ENCODE peak calls at places on chromosome 18, in seven cellular contexts. H is neural progenitor cell; Q is central memory CD4-positive, alpha-beta T cell; I is KG1; G is NCI-H2081; W is chondrocyte; K is astrocyte of the spinal cord. A is an unnamed sample.

GRCh38 chr18:25350561-25351201 is 1.3 kb downstream of the ZNF521 start:
- DNase-seq in W (no peak), G (peak; percentile 33), H (peak; percentile 74), I (no peak), Q (no peak), K (peak; percentile 56), A (peak; percentile 74)

GRCh38 chr18:48872234-48873145 is 78.3 kb downstream of the SMAD7 start:
- DNase-seq in Q (no peak), G (peak; percentile 9), K (peak; percentile 39), H (no peak), W (peak; percentile 87), I (no peak), A (peak; percentile 42)

GRCh38 chr18:78776706-78777105 is 202.9 kb upstream of the SALL3 start:
- DNase-seq in Q (no peak), W (no peak), G (peak; percentile 48), K (no peak), H (no peak), I (no peak), A (no peak)

GRCh38 chr18:55069497-55069896 is 110.2 kb upstream of the CCDC68 start:
- DNase-seq in H (no peak), I (no peak), W (no peak), G (no peak), K (no peak), Q (no peak), A (no peak)

GRCh38 chr18:41690332-41691110 is 264.5 kb upstream of the PIK3C3 start:
- DNase-seq in I (no peak), K (no peak), H (no peak), W (no peak), Q (no peak), G (no peak), A (no peak)

GRCh38 chr18:48942554-48943261 is 8.1 kb downstream of the SMAD7 start:
- DNase-seq in G (no peak), I (no peak), K (peak; percentile 94), Q (no peak), H (no peak), W (peak; percentile 55), A (peak; percentile 97)

GRCh38 chr18:57797209-57797651 is 5.9 kb downstream of the ATP8B1 start:
- DNase-seq in Q (no peak), W (no peak), I (no peak), K (no peak), G (no peak), H (peak; percentile 25), A (no peak)

GRCh38 chr18:32308493-32309120 is 118.8 kb downstream of the MEP1B start:
- DNase-seq in W (no peak), K (peak; percentile 86), H (no peak), G (no peak), Q (no peak), I (no peak), A (peak; percentile 87)

A was measured in LHCN-M2.